ENCODE peak calls at places on chromosomes 11 and 22, in six cellular contexts. One of them, this sample, is unnamed.

GRCh38 chr11:128613300-128613995 is 26.1 kb upstream of the ETS1 start:
- DNase-seq in trophoblast cell: no peak
- DNase-seq in mesenchymal stem cell: no peak
- DNase-seq in H1: no peak
- DNase-seq in IMR-90: no peak
- DNase-seq in H9: no peak
- DNase-seq in this sample: no peak

GRCh38 chr11:9776203-9776602 is 112.3 kb downstream of the SWAP70 start:
- DNase-seq in IMR-90: no peak
- DNase-seq in mesenchymal stem cell: no peak
- DNase-seq in H1: no peak
- DNase-seq in H9: no peak
- DNase-seq in trophoblast cell: no peak
- DNase-seq in this sample: no peak

GRCh38 chr11:1301220-1302000 is 8.0 kb downstream of the TOLLIP start:
- DNase-seq in mesenchymal stem cell: no peak
- DNase-seq in H1: no peak
- DNase-seq in trophoblast cell: no peak
- DNase-seq in H9: peak
- DNase-seq in IMR-90: no peak
- DNase-seq in this sample: no peak

GRCh38 chr22:37059876-37060449 is 8.4 kb downstream of the KCTD17 start:
- DNase-seq in H1: no peak
- DNase-seq in H9: no peak
- DNase-seq in mesenchymal stem cell: no peak
- DNase-seq in IMR-90: no peak
- DNase-seq in trophoblast cell: no peak
- DNase-seq in this sample: no peak

GRCh38 chr11:19430346-19431058 is 189.8 kb upstream of the E2F8 start:
- DNase-seq in H1: no peak
- DNase-seq in IMR-90: no peak
- DNase-seq in trophoblast cell: no peak
- DNase-seq in H9: no peak
- DNase-seq in mesenchymal stem cell: no peak
- DNase-seq in this sample: no peak

GRCh38 chr11:57477507-57478189 is 17.3 kb downstream of the RTN4RL2 start:
- DNase-seq in H9: no peak
- DNase-seq in trophoblast cell: no peak
- DNase-seq in IMR-90: no peak
- DNase-seq in H1: no peak
- DNase-seq in mesenchymal stem cell: no peak
- DNase-seq in this sample: no peak

GRCh38 chr11:10438451-10438850 is 16.6 kb upstream of the AMPD3 start:
- DNase-seq in IMR-90: peak
- DNase-seq in trophoblast cell: no peak
- DNase-seq in H1: no peak
- DNase-seq in H9: no peak
- DNase-seq in mesenchymal stem cell: no peak
- DNase-seq in this sample: no peak

GRCh38 chr11:117597083-117597482 is 199.9 kb downstream of the DSCAML1 start:
- DNase-seq in H9: peak
- DNase-seq in H1: no peak
- DNase-seq in mesenchymal stem cell: peak
- DNase-seq in IMR-90: peak
- DNase-seq in trophoblast cell: peak
- DNase-seq in this sample: peak

GRCh38 chr22:47161631-47162030 is 399.2 kb downstream of the TBC1D22A start:
- DNase-seq in trophoblast cell: no peak
- DNase-seq in H9: no peak
- DNase-seq in H1: no peak
- DNase-seq in IMR-90: no peak
- DNase-seq in mesenchymal stem cell: no peak
- DNase-seq in this sample: no peak

GRCh38 chr11:80886684-80887083 is 1445.9 kb upstream of the TENM4 start:
- DNase-seq in mesenchymal stem cell: no peak
- DNase-seq in H1: no peak
- DNase-seq in H9: no peak
- DNase-seq in IMR-90: no peak
- DNase-seq in trophoblast cell: no peak
- DNase-seq in this sample: no peak

GRCh38 chr11:60875856-60876485 is 8.6 kb downstream of the ZP1 start:
- DNase-seq in H1: no peak
- DNase-seq in IMR-90: no peak
- DNase-seq in trophoblast cell: no peak
- DNase-seq in mesenchymal stem cell: no peak
- DNase-seq in H9: no peak
- DNase-seq in this sample: no peak

GRCh38 chr22:47556473-47556872 is 794.0 kb downstream of the TBC1D22A start:
- DNase-seq in H9: no peak
- DNase-seq in trophoblast cell: no peak
- DNase-seq in IMR-90: no peak
- DNase-seq in mesenchymal stem cell: no peak
- DNase-seq in H1: no peak
- DNase-seq in this sample: no peak

GRCh38 chr22:36053242-36054147 is 24.9 kb upstream of the RBFOX2 start:
- DNase-seq in mesenchymal stem cell: no peak
- DNase-seq in H9: no peak
- DNase-seq in trophoblast cell: peak
- DNase-seq in H1: no peak
- DNase-seq in IMR-90: no peak
- DNase-seq in this sample: no peak

GRCh38 chr22:36055376-36056310 is 27.0 kb upstream of the RBFOX2 start:
- DNase-seq in mesenchymal stem cell: no peak
- DNase-seq in H1: no peak
- DNase-seq in H9: no peak
- DNase-seq in IMR-90: peak
- DNase-seq in trophoblast cell: peak
- DNase-seq in this sample: no peak

GRCh38 chr22:36048911-36049677 is 20.5 kb upstream of the RBFOX2 start:
- DNase-seq in IMR-90: peak
- DNase-seq in H1: no peak
- DNase-seq in mesenchymal stem cell: no peak
- DNase-seq in H9: no peak
- DNase-seq in trophoblast cell: peak
- DNase-seq in this sample: no peak

GRCh38 chr22:36049678-36049997 is 21.0 kb upstream of the RBFOX2 start:
- DNase-seq in mesenchymal stem cell: no peak
- DNase-seq in IMR-90: no peak
- DNase-seq in trophoblast cell: no peak
- DNase-seq in H9: no peak
- DNase-seq in H1: no peak
- DNase-seq in this sample: no peak

DNA sequence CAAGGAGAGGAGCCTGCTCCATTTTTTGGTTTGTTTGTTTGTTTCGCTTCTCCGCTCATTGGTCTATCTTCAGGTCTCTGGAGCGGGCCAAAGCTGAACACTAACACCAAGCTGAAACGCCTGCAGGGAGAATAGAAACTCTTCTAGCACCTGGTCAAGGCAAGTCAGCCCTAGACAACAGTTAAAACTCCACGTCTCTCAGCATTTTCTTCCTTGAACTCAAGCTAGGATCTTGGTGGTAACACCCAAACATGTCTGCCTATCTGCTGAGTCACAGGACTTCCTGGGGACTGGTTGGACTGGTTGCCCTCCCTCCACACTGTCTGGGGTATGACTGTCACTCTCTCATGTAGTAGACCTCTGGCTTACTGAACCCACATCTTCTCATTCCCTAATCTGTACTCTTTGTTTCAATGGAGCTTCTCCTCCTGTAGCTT is 23.9 kb upstream of the RBFOX2 start:
- DNase-seq in trophoblast cell: peak
- DNase-seq in H1: no peak
- DNase-seq in IMR-90: peak
- DNase-seq in H9: no peak
- DNase-seq in mesenchymal stem cell: peak
- DNase-seq in this sample: no peak
- H3K18ac ChIP-seq in trophoblast cell: peak
- H3K18ac ChIP-seq in H1: no peak
- H3K18ac ChIP-seq in IMR-90: peak
- H3K18ac ChIP-seq in H9: peak
- H3K18ac ChIP-seq in mesenchymal stem cell: peak
- H3K18ac ChIP-seq in this sample: no peak

GRCh38 chr22:50020606-50021005 is 8.0 kb upstream of the IL17REL start:
- DNase-seq in H1: no peak
- DNase-seq in mesenchymal stem cell: no peak
- DNase-seq in trophoblast cell: no peak
- DNase-seq in H9: no peak
- DNase-seq in IMR-90: no peak
- DNase-seq in this sample: no peak

GRCh38 chr22:50017701-50018224 is 5.2 kb upstream of the IL17REL start:
- DNase-seq in H1: no peak
- DNase-seq in IMR-90: no peak
- DNase-seq in trophoblast cell: no peak
- DNase-seq in H9: no peak
- DNase-seq in mesenchymal stem cell: no peak
- DNase-seq in this sample: no peak

GRCh38 chr22:50019316-50019715 is 6.8 kb upstream of the IL17REL start:
- DNase-seq in H1: no peak
- DNase-seq in trophoblast cell: no peak
- DNase-seq in IMR-90: no peak
- DNase-seq in H9: no peak
- DNase-seq in mesenchymal stem cell: no peak
- DNase-seq in this sample: no peak

GRCh38 chr22:50016988-50017700 is 4.6 kb upstream of the IL17REL start:
- DNase-seq in trophoblast cell: no peak
- DNase-seq in mesenchymal stem cell: no peak
- DNase-seq in H9: no peak
- DNase-seq in H1: no peak
- DNase-seq in IMR-90: no peak
- DNase-seq in this sample: no peak

DNA sequence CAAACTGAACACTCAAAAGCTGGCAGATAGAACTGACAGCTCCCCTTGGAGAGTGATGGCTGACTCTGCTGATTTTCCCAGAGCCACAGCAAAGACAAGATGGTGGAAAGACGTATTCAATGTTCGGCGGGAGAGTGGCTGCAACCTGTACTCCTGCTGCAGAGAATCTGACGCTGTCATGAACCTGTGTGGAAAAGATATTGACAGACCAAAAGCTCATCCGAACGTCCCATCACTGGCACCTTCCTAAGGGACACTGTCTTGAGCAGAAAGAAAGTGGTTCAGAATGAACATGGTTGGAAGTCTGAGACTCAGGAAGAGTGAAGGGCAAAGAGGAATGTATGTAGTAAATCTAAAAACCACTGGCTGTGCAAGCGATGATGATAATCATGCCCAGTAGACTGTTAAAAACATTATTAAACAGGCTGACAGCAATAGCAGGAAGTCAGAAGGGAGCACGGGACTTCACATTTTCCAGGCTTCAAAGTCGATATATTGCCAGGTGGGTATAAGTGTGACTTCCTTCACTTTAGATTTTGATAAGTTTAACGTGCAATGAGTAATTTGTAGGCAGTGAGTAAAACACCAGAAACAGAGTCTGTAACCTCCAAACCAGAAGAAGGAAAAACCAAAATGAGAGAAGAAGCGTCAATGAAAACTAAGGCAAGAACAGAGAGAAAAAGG is 6.2 kb upstream of the IL17REL start:
- DNase-seq in IMR-90: no peak
- DNase-seq in H1: no peak
- DNase-seq in H9: no peak
- DNase-seq in trophoblast cell: no peak
- DNase-seq in mesenchymal stem cell: no peak
- DNase-seq in this sample: no peak
- H4K91ac ChIP-seq in IMR-90: no peak
- H4K91ac ChIP-seq in H1: no peak
- H4K91ac ChIP-seq in H9: no peak
- H4K91ac ChIP-seq in trophoblast cell: no peak
- H4K91ac ChIP-seq in mesenchymal stem cell: no peak
- H4K91ac ChIP-seq in this sample: no peak

GRCh38 chr11:67468056-67468455 is 995 bp downstream of the TMEM134 start:
- DNase-seq in trophoblast cell: peak
- DNase-seq in IMR-90: no peak
- DNase-seq in mesenchymal stem cell: no peak
- DNase-seq in H1: no peak
- DNase-seq in H9: no peak
- DNase-seq in this sample: no peak

GRCh38 chr11:67470337-67471002 is 1.4 kb upstream of the TMEM134 start:
- DNase-seq in mesenchymal stem cell: no peak
- DNase-seq in H9: no peak
- DNase-seq in IMR-90: no peak
- DNase-seq in trophoblast cell: peak
- DNase-seq in H1: no peak
- DNase-seq in this sample: no peak

GRCh38 chr11:67468509-67468834 is 579 bp downstream of the TMEM134 start:
- DNase-seq in mesenchymal stem cell: no peak
- DNase-seq in H1: no peak
- DNase-seq in H9: no peak
- DNase-seq in IMR-90: no peak
- DNase-seq in trophoblast cell: peak
- DNase-seq in this sample: no peak

GRCh38 chr11:67466962-67467771 is 1.9 kb downstream of the TMEM134 start:
- DNase-seq in H1: no peak
- DNase-seq in mesenchymal stem cell: no peak
- DNase-seq in H9: no peak
- DNase-seq in trophoblast cell: no peak
- DNase-seq in IMR-90: no peak
- DNase-seq in this sample: no peak

DNA sequence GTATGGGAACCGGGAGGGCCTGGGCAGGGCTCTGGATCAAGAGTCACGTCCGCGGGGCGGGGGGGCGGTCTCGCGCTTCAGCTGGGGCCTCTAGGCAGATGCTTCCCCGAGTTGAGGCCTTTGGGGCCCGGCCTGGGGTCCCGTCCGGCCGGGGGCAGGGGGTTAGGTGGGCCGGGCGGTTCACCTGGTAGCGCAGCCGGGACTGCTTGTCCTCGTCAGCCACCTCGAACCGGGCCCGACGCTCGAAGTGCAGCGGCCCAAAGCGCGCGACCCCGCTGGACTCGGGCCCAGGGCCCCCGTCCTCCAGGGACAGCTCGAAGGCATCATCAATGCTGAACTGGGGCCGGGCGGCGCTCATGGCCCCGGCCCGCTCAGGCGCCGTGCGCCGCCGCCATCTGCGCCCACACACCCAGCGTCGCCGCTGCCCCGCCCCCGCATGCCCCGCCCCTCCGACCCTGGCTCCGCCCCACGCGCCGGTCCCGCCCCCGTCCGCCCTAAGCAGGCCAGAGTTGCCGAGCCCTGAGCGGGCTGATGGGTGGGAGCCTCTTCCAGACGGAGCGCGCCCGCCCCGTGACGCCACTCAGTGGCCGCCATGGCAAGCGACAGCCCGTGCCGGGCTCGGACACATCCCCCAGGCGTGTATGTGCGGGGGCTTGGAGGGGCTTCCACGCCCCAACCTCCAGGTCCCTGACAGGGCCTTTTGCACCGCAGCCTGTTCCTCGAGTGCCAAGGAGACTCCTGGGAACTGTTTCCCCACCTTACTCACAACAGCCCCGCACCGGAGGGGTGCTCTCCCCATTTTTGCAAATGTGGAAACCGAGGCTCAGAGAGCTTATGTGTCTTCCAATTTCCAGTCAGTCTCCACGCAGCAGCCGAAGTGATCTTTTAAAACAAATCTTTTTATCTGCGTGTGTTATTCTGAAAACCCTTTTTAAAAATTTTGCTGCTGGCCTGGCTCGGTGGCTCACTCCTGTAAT is at the start of gene TMEM134:
- DNase-seq in IMR-90: peak
- DNase-seq in trophoblast cell: peak
- DNase-seq in H9: peak
- DNase-seq in H1: peak
- DNase-seq in mesenchymal stem cell: peak
- DNase-seq in this sample: peak
- H3K4me2 ChIP-seq in IMR-90: peak
- H3K4me2 ChIP-seq in trophoblast cell: peak
- H3K4me2 ChIP-seq in H9: peak
- H3K4me2 ChIP-seq in H1: peak
- H3K4me2 ChIP-seq in mesenchymal stem cell: peak
- H3K4me2 ChIP-seq in this sample: peak

GRCh38 chr11:70541699-70542098 is 143.4 kb downstream of the CTTN start:
- DNase-seq in H9: no peak
- DNase-seq in trophoblast cell: no peak
- DNase-seq in mesenchymal stem cell: no peak
- DNase-seq in IMR-90: no peak
- DNase-seq in H1: no peak
- DNase-seq in this sample: no peak
- H3K18ac ChIP-seq in H9: no peak
- H3K18ac ChIP-seq in trophoblast cell: no peak
- H3K18ac ChIP-seq in mesenchymal stem cell: no peak
- H3K18ac ChIP-seq in IMR-90: no peak
- H3K18ac ChIP-seq in H1: no peak
- H3K18ac ChIP-seq in this sample: peak

This sample was measured in neuronal stem cell.